ENCODE peak calls at places on chromosomes 4 and X, in nine cellular contexts. One of them, this sample, is unnamed.

GRCh38 chr4:105426187-105426897 is 47.5 kb downstream of the PPA2 start:
- DNase-seq in naive thymus-derived CD4-positive, alpha-beta T cell: no peak
- DNase-seq in AG04450: no peak
- DNase-seq in GM12878: no peak
- DNase-seq in lung: no peak
- DNase-seq in brain microvascular endothelial cell: no peak
- DNase-seq in iPS DF 6.9: no peak
- DNase-seq in tibial artery: no peak
- DNase-seq in substantia nigra: no peak
- DNase-seq in this sample: no peak

GRCh38 chrX:116605576-116605975 is 142.8 kb upstream of the CT83 start:
- DNase-seq in naive thymus-derived CD4-positive, alpha-beta T cell: no peak
- DNase-seq in AG04450: no peak
- DNase-seq in GM12878: no peak
- DNase-seq in lung: no peak
- DNase-seq in brain microvascular endothelial cell: no peak
- DNase-seq in iPS DF 6.9: no peak
- DNase-seq in tibial artery: no peak
- DNase-seq in substantia nigra: no peak
- DNase-seq in this sample: no peak

GRCh38 chrX:39894626-39895025 is 203.1 kb downstream of the BCOR start:
- DNase-seq in naive thymus-derived CD4-positive, alpha-beta T cell: no peak
- DNase-seq in AG04450: no peak
- DNase-seq in GM12878: no peak
- DNase-seq in lung: peak
- DNase-seq in brain microvascular endothelial cell: no peak
- DNase-seq in iPS DF 6.9: no peak
- DNase-seq in tibial artery: no peak
- DNase-seq in substantia nigra: no peak
- DNase-seq in this sample: no peak

GRCh38 chrX:125533352-125533751 is 213.7 kb downstream of the TEX13C start:
- DNase-seq in naive thymus-derived CD4-positive, alpha-beta T cell: no peak
- DNase-seq in AG04450: no peak
- DNase-seq in GM12878: no peak
- DNase-seq in lung: no peak
- DNase-seq in brain microvascular endothelial cell: no peak
- DNase-seq in iPS DF 6.9: no peak
- DNase-seq in tibial artery: no peak
- DNase-seq in substantia nigra: no peak
- DNase-seq in this sample: no peak

GRCh38 chrX:71482228-71482958 is 50.5 kb upstream of the OGT start:
- DNase-seq in naive thymus-derived CD4-positive, alpha-beta T cell: no peak
- DNase-seq in AG04450: no peak
- DNase-seq in GM12878: no peak
- DNase-seq in lung: no peak
- DNase-seq in brain microvascular endothelial cell: no peak
- DNase-seq in iPS DF 6.9: no peak
- DNase-seq in tibial artery: no peak
- DNase-seq in substantia nigra: no peak
- DNase-seq in this sample: no peak

GRCh38 chrX:45070116-45071007 is 130.3 kb downstream of the DIPK2B start:
- DNase-seq in naive thymus-derived CD4-positive, alpha-beta T cell: peak
- DNase-seq in AG04450: peak
- DNase-seq in GM12878: peak
- DNase-seq in lung: no peak
- DNase-seq in brain microvascular endothelial cell: peak
- DNase-seq in iPS DF 6.9: no peak
- DNase-seq in tibial artery: peak
- DNase-seq in substantia nigra: no peak
- DNase-seq in this sample: no peak

GRCh38 chrX:17361620-17362019 is 13.4 kb upstream of the NHS start:
- DNase-seq in naive thymus-derived CD4-positive, alpha-beta T cell: no peak
- DNase-seq in AG04450: no peak
- DNase-seq in GM12878: no peak
- DNase-seq in lung: no peak
- DNase-seq in brain microvascular endothelial cell: no peak
- DNase-seq in iPS DF 6.9: no peak
- DNase-seq in tibial artery: no peak
- DNase-seq in substantia nigra: no peak
- DNase-seq in this sample: no peak

GRCh38 chrX:67159437-67159836 is 384.4 kb upstream of the AR start:
- DNase-seq in naive thymus-derived CD4-positive, alpha-beta T cell: no peak
- DNase-seq in AG04450: no peak
- DNase-seq in GM12878: no peak
- DNase-seq in lung: no peak
- DNase-seq in brain microvascular endothelial cell: no peak
- DNase-seq in iPS DF 6.9: no peak
- DNase-seq in tibial artery: no peak
- DNase-seq in substantia nigra: no peak
- DNase-seq in this sample: no peak

GRCh38 chrX:43450355-43450754 is 205.7 kb upstream of the MAOA start:
- DNase-seq in naive thymus-derived CD4-positive, alpha-beta T cell: no peak
- DNase-seq in AG04450: no peak
- DNase-seq in GM12878: no peak
- DNase-seq in lung: no peak
- DNase-seq in brain microvascular endothelial cell: no peak
- DNase-seq in iPS DF 6.9: peak
- DNase-seq in tibial artery: no peak
- DNase-seq in substantia nigra: no peak
- DNase-seq in this sample: no peak

GRCh38 chr4:148359769-148360168 is 82.4 kb downstream of the NR3C2 start:
- DNase-seq in naive thymus-derived CD4-positive, alpha-beta T cell: no peak
- DNase-seq in AG04450: no peak
- DNase-seq in GM12878: no peak
- DNase-seq in lung: no peak
- DNase-seq in brain microvascular endothelial cell: no peak
- DNase-seq in iPS DF 6.9: no peak
- DNase-seq in tibial artery: no peak
- DNase-seq in substantia nigra: no peak
- DNase-seq in this sample: no peak

GRCh38 chr4:145731026-145731425 is 51.1 kb downstream of the C4orf51 start:
- DNase-seq in naive thymus-derived CD4-positive, alpha-beta T cell: no peak
- DNase-seq in AG04450: peak
- DNase-seq in GM12878: no peak
- DNase-seq in lung: no peak
- DNase-seq in brain microvascular endothelial cell: no peak
- DNase-seq in iPS DF 6.9: no peak
- DNase-seq in tibial artery: no peak
- DNase-seq in substantia nigra: no peak
- DNase-seq in this sample: no peak

GRCh38 chrX:49264460-49264859 is at the start of gene FOXP3:
- DNase-seq in naive thymus-derived CD4-positive, alpha-beta T cell: no peak
- DNase-seq in AG04450: no peak
- DNase-seq in GM12878: no peak
- DNase-seq in lung: no peak
- DNase-seq in brain microvascular endothelial cell: no peak
- DNase-seq in iPS DF 6.9: no peak
- DNase-seq in tibial artery: no peak
- DNase-seq in substantia nigra: no peak
- DNase-seq in this sample: no peak

GRCh38 chr4:12723849-12724447 is 760.2 kb downstream of the RAB28 start:
- DNase-seq in naive thymus-derived CD4-positive, alpha-beta T cell: no peak
- DNase-seq in AG04450: no peak
- DNase-seq in GM12878: no peak
- DNase-seq in lung: no peak
- DNase-seq in brain microvascular endothelial cell: no peak
- DNase-seq in iPS DF 6.9: no peak
- DNase-seq in tibial artery: no peak
- DNase-seq in substantia nigra: no peak
- DNase-seq in this sample: no peak

GRCh38 chrX:22300130-22300529 is 27.4 kb downstream of the CBLL2 start:
- DNase-seq in naive thymus-derived CD4-positive, alpha-beta T cell: no peak
- DNase-seq in AG04450: no peak
- DNase-seq in GM12878: no peak
- DNase-seq in lung: no peak
- DNase-seq in brain microvascular endothelial cell: peak
- DNase-seq in iPS DF 6.9: no peak
- DNase-seq in tibial artery: no peak
- DNase-seq in substantia nigra: no peak
- DNase-seq in this sample: no peak

GRCh38 chrX:13432376-13432775 is 112.5 kb upstream of the ATXN3L start:
- DNase-seq in naive thymus-derived CD4-positive, alpha-beta T cell: no peak
- DNase-seq in AG04450: peak
- DNase-seq in GM12878: no peak
- DNase-seq in lung: no peak
- DNase-seq in brain microvascular endothelial cell: peak
- DNase-seq in iPS DF 6.9: no peak
- DNase-seq in tibial artery: peak
- DNase-seq in substantia nigra: no peak
- DNase-seq in this sample: no peak

GRCh38 chr4:40306991-40307390 is 28.1 kb upstream of the CHRNA9 start:
- DNase-seq in naive thymus-derived CD4-positive, alpha-beta T cell: peak
- DNase-seq in AG04450: no peak
- DNase-seq in GM12878: no peak
- DNase-seq in lung: no peak
- DNase-seq in brain microvascular endothelial cell: no peak
- DNase-seq in iPS DF 6.9: no peak
- DNase-seq in tibial artery: no peak
- DNase-seq in substantia nigra: no peak
- DNase-seq in this sample: no peak

GRCh38 chr4:40310225-40310624 is 24.9 kb upstream of the CHRNA9 start:
- DNase-seq in naive thymus-derived CD4-positive, alpha-beta T cell: no peak
- DNase-seq in AG04450: no peak
- DNase-seq in GM12878: no peak
- DNase-seq in lung: no peak
- DNase-seq in brain microvascular endothelial cell: no peak
- DNase-seq in iPS DF 6.9: no peak
- DNase-seq in tibial artery: no peak
- DNase-seq in substantia nigra: no peak
- DNase-seq in this sample: no peak

GRCh38 chr4:40309250-40309774 is 25.8 kb upstream of the CHRNA9 start:
- DNase-seq in naive thymus-derived CD4-positive, alpha-beta T cell: peak
- DNase-seq in AG04450: peak
- DNase-seq in GM12878: peak
- DNase-seq in lung: peak
- DNase-seq in brain microvascular endothelial cell: peak
- DNase-seq in iPS DF 6.9: peak
- DNase-seq in tibial artery: peak
- DNase-seq in substantia nigra: no peak
- DNase-seq in this sample: no peak

GRCh38 chr4:40307627-40308497 is 27.3 kb upstream of the CHRNA9 start:
- DNase-seq in naive thymus-derived CD4-positive, alpha-beta T cell: peak
- DNase-seq in AG04450: no peak
- DNase-seq in GM12878: peak
- DNase-seq in lung: no peak
- DNase-seq in brain microvascular endothelial cell: no peak
- DNase-seq in iPS DF 6.9: no peak
- DNase-seq in tibial artery: no peak
- DNase-seq in substantia nigra: no peak
- DNase-seq in this sample: no peak

GRCh38 chr4:40308528-40309122 is 26.5 kb upstream of the CHRNA9 start:
- DNase-seq in naive thymus-derived CD4-positive, alpha-beta T cell: no peak
- DNase-seq in AG04450: no peak
- DNase-seq in GM12878: no peak
- DNase-seq in lung: no peak
- DNase-seq in brain microvascular endothelial cell: no peak
- DNase-seq in iPS DF 6.9: no peak
- DNase-seq in tibial artery: no peak
- DNase-seq in substantia nigra: no peak
- DNase-seq in this sample: no peak
- H3K27ac ChIP-seq in naive thymus-derived CD4-positive, alpha-beta T cell: peak
- H3K27ac ChIP-seq in AG04450: no peak
- H3K27ac ChIP-seq in GM12878: peak
- H3K27ac ChIP-seq in lung: no peak
- H3K27ac ChIP-seq in brain microvascular endothelial cell: no peak
- H3K27ac ChIP-seq in iPS DF 6.9: no peak
- H3K27ac ChIP-seq in tibial artery: no peak
- H3K27ac ChIP-seq in substantia nigra: no peak
- H3K27ac ChIP-seq in this sample: no peak

GRCh38 chr4:37662861-37663390 is 23.2 kb downstream of the RELL1 start:
- DNase-seq in naive thymus-derived CD4-positive, alpha-beta T cell: no peak
- DNase-seq in AG04450: no peak
- DNase-seq in GM12878: no peak
- DNase-seq in lung: no peak
- DNase-seq in brain microvascular endothelial cell: peak
- DNase-seq in iPS DF 6.9: no peak
- DNase-seq in tibial artery: no peak
- DNase-seq in substantia nigra: no peak
- DNase-seq in this sample: no peak
- H3K27ac ChIP-seq in naive thymus-derived CD4-positive, alpha-beta T cell: no peak
- H3K27ac ChIP-seq in AG04450: peak
- H3K27ac ChIP-seq in GM12878: no peak
- H3K27ac ChIP-seq in lung: peak
- H3K27ac ChIP-seq in brain microvascular endothelial cell: no peak
- H3K27ac ChIP-seq in iPS DF 6.9: no peak
- H3K27ac ChIP-seq in tibial artery: peak
- H3K27ac ChIP-seq in substantia nigra: no peak
- H3K27ac ChIP-seq in this sample: peak

GRCh38 chr4:688695-689497 is at the start of gene SLC49A3:
- DNase-seq in naive thymus-derived CD4-positive, alpha-beta T cell: no peak
- DNase-seq in AG04450: no peak
- DNase-seq in GM12878: no peak
- DNase-seq in lung: no peak
- DNase-seq in brain microvascular endothelial cell: no peak
- DNase-seq in iPS DF 6.9: no peak
- DNase-seq in tibial artery: no peak
- DNase-seq in substantia nigra: no peak
- DNase-seq in this sample: no peak

GRCh38 chr4:685681-686218 is 3.2 kb downstream of the SLC49A3 start:
- DNase-seq in naive thymus-derived CD4-positive, alpha-beta T cell: no peak
- DNase-seq in AG04450: no peak
- DNase-seq in GM12878: no peak
- DNase-seq in lung: no peak
- DNase-seq in brain microvascular endothelial cell: no peak
- DNase-seq in iPS DF 6.9: no peak
- DNase-seq in tibial artery: no peak
- DNase-seq in substantia nigra: no peak
- DNase-seq in this sample: no peak

GRCh38 chr4:687975-688694 is 816 bp downstream of the SLC49A3 start:
- DNase-seq in naive thymus-derived CD4-positive, alpha-beta T cell: no peak
- DNase-seq in AG04450: no peak
- DNase-seq in GM12878: no peak
- DNase-seq in lung: no peak
- DNase-seq in brain microvascular endothelial cell: no peak
- DNase-seq in iPS DF 6.9: no peak
- DNase-seq in tibial artery: no peak
- DNase-seq in substantia nigra: no peak
- DNase-seq in this sample: no peak

GRCh38 chr4:686371-687040 is 2.4 kb downstream of the SLC49A3 start:
- DNase-seq in naive thymus-derived CD4-positive, alpha-beta T cell: no peak
- DNase-seq in AG04450: no peak
- DNase-seq in GM12878: no peak
- DNase-seq in lung: no peak
- DNase-seq in brain microvascular endothelial cell: no peak
- DNase-seq in iPS DF 6.9: no peak
- DNase-seq in tibial artery: no peak
- DNase-seq in substantia nigra: no peak
- DNase-seq in this sample: no peak

GRCh38 chr4:687048-687974 is 1.6 kb downstream of the SLC49A3 start:
- DNase-seq in naive thymus-derived CD4-positive, alpha-beta T cell: no peak
- DNase-seq in AG04450: no peak
- DNase-seq in GM12878: no peak
- DNase-seq in lung: peak
- DNase-seq in brain microvascular endothelial cell: peak
- DNase-seq in iPS DF 6.9: no peak
- DNase-seq in tibial artery: peak
- DNase-seq in substantia nigra: no peak
- DNase-seq in this sample: no peak
- H3K27ac ChIP-seq in naive thymus-derived CD4-positive, alpha-beta T cell: no peak
- H3K27ac ChIP-seq in AG04450: peak
- H3K27ac ChIP-seq in GM12878: no peak
- H3K27ac ChIP-seq in lung: peak
- H3K27ac ChIP-seq in brain microvascular endothelial cell: peak
- H3K27ac ChIP-seq in iPS DF 6.9: no peak
- H3K27ac ChIP-seq in tibial artery: peak
- H3K27ac ChIP-seq in substantia nigra: no peak
- H3K27ac ChIP-seq in this sample: no peak

GRCh38 chrX:2324116-2324515 is 176.7 kb downstream of the DHRSX start:
- DNase-seq in naive thymus-derived CD4-positive, alpha-beta T cell: no peak
- DNase-seq in AG04450: no peak
- DNase-seq in GM12878: no peak
- DNase-seq in lung: no peak
- DNase-seq in brain microvascular endothelial cell: no peak
- DNase-seq in iPS DF 6.9: no peak
- DNase-seq in tibial artery: no peak
- DNase-seq in substantia nigra: no peak
- DNase-seq in this sample: no peak
- H3K27ac ChIP-seq in naive thymus-derived CD4-positive, alpha-beta T cell: no peak
- H3K27ac ChIP-seq in AG04450: no peak
- H3K27ac ChIP-seq in GM12878: no peak
- H3K27ac ChIP-seq in lung: no peak
- H3K27ac ChIP-seq in brain microvascular endothelial cell: no peak
- H3K27ac ChIP-seq in iPS DF 6.9: no peak
- H3K27ac ChIP-seq in tibial artery: no peak
- H3K27ac ChIP-seq in substantia nigra: no peak
- H3K27ac ChIP-seq in this sample: no peak